ENCODE peak calls at places on chromosomes 2 and 18, in eight cellular contexts. Q is CD8-positive, alpha-beta T cell; K is breast epithelium; D is tibial artery; R is bronchial epithelial cell; X is sigmoid colon; N is spleen; Y is astrocyte of the spinal cord. A is an unnamed sample.

GRCh38 chr2:108787209-108787558 is 613 bp downstream of the CCDC138 start:
- DNase-seq in Q (no peak), K (no peak), D (no peak), R (no peak), X (no peak), N (no peak), Y (no peak), A (no peak)

GRCh38 chr2:96816836-96817702 is 1.0 kb downstream of the CNNM3 start:
- DNase-seq in Q (no peak), K (no peak), D (no peak), R (no peak), X (no peak), N (peak; percentile 86), Y (peak; percentile 24), A (no peak)

GRCh38 chr2:70201831-70202230 is 11.0 kb upstream of the C2orf42 start:
- DNase-seq in Q (no peak), K (no peak), D (no peak), R (no peak), X (no peak), N (no peak), Y (no peak), A (no peak)

GRCh38 chr2:224104668-224105386 is 65.7 kb upstream of the SERPINE2 start:
- DNase-seq in Q (no peak), K (no peak), D (no peak), R (no peak), X (no peak), N (no peak), Y (no peak), A (no peak)

GRCh38 chr2:18742382-18742781 is 153.0 kb upstream of the NT5C1B start:
- DNase-seq in Q (no peak), K (no peak), D (peak; percentile 31), R (no peak), X (no peak), N (no peak), Y (no peak), A (no peak)

GRCh38 chr18:26654173-26655009 is 106.0 kb upstream of the KCTD1 start:
- DNase-seq in Q (no peak), K (no peak), D (no peak), R (no peak), X (no peak), N (no peak), Y (no peak), A (no peak)

GRCh38 chr2:72092099-72092498 is 55.6 kb downstream of the CYP26B1 start:
- DNase-seq in Q (no peak), K (no peak), D (no peak), R (peak; percentile 63), X (no peak), N (no peak), Y (no peak), A (no peak)

GRCh38 chr2:150625300-150625699 is 137.8 kb upstream of the RND3 start:
- DNase-seq in Q (no peak), K (no peak), D (no peak), R (peak; percentile 93), X (no peak), N (no peak), Y (no peak), A (no peak)

GRCh38 chr18:26429535-26429934 is 118.8 kb downstream of the KCTD1 start:
- DNase-seq in Q (no peak), K (no peak), D (no peak), R (peak; percentile 88), X (peak; percentile 18), N (no peak), Y (peak; percentile 82), A (no peak)

GRCh38 chr2:3785220-3785889 is 82.0 kb downstream of the DCDC2C start:
- DNase-seq in Q (no peak), K (no peak), D (no peak), R (peak; percentile 49), X (no peak), N (no peak), Y (peak; percentile 16), A (no peak)

GRCh38 chr2:127149384-127149783 is 42.4 kb upstream of the BIN1 start:
- DNase-seq in Q (no peak), K (no peak), D (no peak), R (peak; percentile 88), X (no peak), N (no peak), Y (peak; percentile 94), A (no peak)

GRCh38 chr2:65361623-65362022 is 70.8 kb downstream of the SPRED2 start:
- DNase-seq in Q (no peak), K (no peak), D (no peak), R (no peak), X (no peak), N (no peak), Y (no peak), A (no peak)
- H3K4me3 ChIP-seq in Q (no peak overlapping the region), K (no peak overlapping the region), D (no peak overlapping the region), R (no peak overlapping the region), X (no peak overlapping the region), N (no peak overlapping the region), Y (no peak overlapping the region), A (no peak overlapping the region)

GRCh38 chr2:100235098-100235497 is 87.2 kb downstream of the LONRF2 start:
- DNase-seq in Q (peak; percentile 26), K (no peak), D (no peak), R (no peak), X (no peak), N (peak; percentile 93), Y (peak; percentile 70), A (peak; percentile 44)

GRCh38 chr2:100234141-100234540 is 88.2 kb downstream of the LONRF2 start:
- DNase-seq in Q (no peak), K (no peak), D (no peak), R (no peak), X (no peak), N (no peak), Y (peak; percentile 36), A (no peak)

GRCh38 chr2:100228415-100228814 is 86.0 kb upstream of the AFF3 start:
- DNase-seq in Q (no peak), K (no peak), D (no peak), R (no peak), X (no peak), N (no peak), Y (no peak), A (no peak)

GRCh38 chr2:100228967-100229366 is 86.6 kb upstream of the AFF3 start:
- DNase-seq in Q (no peak), K (no peak), D (no peak), R (peak; percentile 2), X (no peak), N (no peak), Y (no peak), A (no peak)

DNA sequence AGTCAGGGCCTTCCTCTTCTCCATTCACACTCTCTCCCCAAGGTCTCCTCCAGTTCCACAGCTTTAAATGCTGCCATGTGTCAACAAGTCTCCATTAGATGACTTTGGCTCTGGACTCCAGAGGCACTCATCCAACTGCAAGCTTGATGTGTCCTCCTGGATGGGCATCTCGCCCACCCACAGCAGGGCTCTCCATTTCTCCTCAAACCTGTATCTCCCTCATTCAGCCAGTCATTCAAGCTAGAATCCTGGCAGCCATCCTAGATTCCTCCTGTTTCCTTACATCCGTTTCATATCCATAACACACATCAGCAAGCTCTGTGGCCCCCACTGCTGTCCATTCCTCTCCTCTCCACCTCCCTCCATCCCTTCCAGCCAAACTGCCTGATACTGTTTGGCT is 88.4 kb upstream of the AFF3 start:
- DNase-seq in Q (no peak), K (no peak), D (no peak), R (no peak), X (no peak), N (no peak), Y (peak; percentile 45), A (no peak)
- TF ChIP-seq CTCF in Q (no peak), K (no peak), D (no peak), R (no peak), X (no peak), N (no peak), Y (peak; percentile 13), A (no peak)

DNA sequence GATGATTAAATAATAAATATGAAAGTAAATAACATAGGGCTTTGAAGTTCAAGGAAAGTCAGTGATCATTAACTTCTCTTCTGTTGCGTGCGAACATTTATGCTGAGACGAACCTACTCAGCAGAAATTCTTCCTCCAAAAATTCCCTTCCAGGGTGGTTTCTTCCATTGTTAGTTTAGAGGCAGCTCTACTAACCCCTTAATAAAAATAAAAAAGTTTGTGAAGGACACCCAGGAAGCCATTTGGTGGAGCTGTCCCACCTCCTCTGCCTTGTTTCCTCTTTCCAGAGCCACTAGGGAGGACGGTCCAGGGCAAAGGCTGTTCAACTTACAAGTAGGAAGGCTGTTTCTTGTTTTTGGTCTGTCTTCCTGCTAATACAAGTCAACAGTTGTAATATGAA is 2.1 kb upstream of the SMAD2 start:
- DNase-seq in Q (no peak), K (no peak), D (no peak), R (no peak), X (no peak), N (no peak), Y (no peak), A (no peak)
- H3K4me3 ChIP-seq in Q (no peak overlapping the region), K (no peak overlapping the region), D (no peak overlapping the region), R (no peak overlapping the region), X (no peak overlapping the region), N (no peak overlapping the region), Y (no peak overlapping the region), A (no peak overlapping the region)

DNA sequence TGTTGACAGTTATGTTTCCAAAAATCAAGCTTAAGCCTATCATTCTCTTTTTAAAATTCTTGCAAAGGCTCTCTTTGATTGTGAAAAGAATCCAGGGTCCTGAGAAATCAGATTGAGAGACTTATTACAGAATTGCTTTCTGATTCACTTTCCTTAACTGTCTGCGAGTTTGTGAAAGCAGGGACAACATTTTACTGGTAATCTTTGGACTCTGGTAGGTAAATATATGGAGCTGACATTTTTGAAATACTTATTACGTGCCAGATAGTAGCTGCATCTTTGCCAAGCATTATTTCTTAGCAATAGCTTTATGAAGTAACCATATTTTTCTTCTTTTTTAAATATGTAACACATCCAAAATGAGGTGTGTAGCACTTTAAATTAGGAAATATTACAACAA is 570.9 kb downstream of the CMPK2 start:
- DNase-seq in Q (no peak), K (no peak), D (no peak), R (no peak), X (no peak), N (no peak), Y (no peak), A (no peak)
- TF ChIP-seq CTCF in Q (no peak), K (no peak), D (no peak), R (no peak), X (no peak), N (no peak), Y (no peak), A (no peak)